ENCODE peak calls at places on chromosomes 3 and 15, in five cellular contexts. One of them, this sample, is unnamed.

GRCh38 chr3:49529567-49529966 is 24.7 kb upstream of the BSN start:
- DNase-seq in iPS DF 6.9: no peak
- DNase-seq in psoas muscle: no peak
- DNase-seq in adrenal gland: no peak
- DNase-seq in cardiac muscle cell: no peak
- DNase-seq in this sample: no peak

GRCh38 chr3:177934001-177934891 is 602.0 kb upstream of the KCNMB2 start:
- DNase-seq in cardiac muscle cell: peak
- DNase-seq in adrenal gland: peak
- DNase-seq in iPS DF 6.9: no peak
- DNase-seq in psoas muscle: peak
- DNase-seq in this sample: no peak

GRCh38 chr15:90735929-90736328 is 18.8 kb downstream of the BLM start:
- DNase-seq in psoas muscle: no peak
- DNase-seq in cardiac muscle cell: peak
- DNase-seq in iPS DF 6.9: no peak
- DNase-seq in adrenal gland: no peak
- DNase-seq in this sample: no peak

GRCh38 chr15:67824900-67825879 is at the start of gene SKOR1:
- DNase-seq in iPS DF 6.9: no peak
- DNase-seq in cardiac muscle cell: peak
- DNase-seq in adrenal gland: no peak
- DNase-seq in psoas muscle: no peak
- DNase-seq in this sample: peak

GRCh38 chr15:67543348-67543718 is 830 bp downstream of the MAP2K5 start:
- DNase-seq in iPS DF 6.9: no peak
- DNase-seq in adrenal gland: peak
- DNase-seq in psoas muscle: peak
- DNase-seq in cardiac muscle cell: no peak
- DNase-seq in this sample: no peak

GRCh38 chr3:38003371-38003816 is 12.8 kb downstream of the VILL start:
- DNase-seq in iPS DF 6.9: no peak
- DNase-seq in psoas muscle: peak
- DNase-seq in cardiac muscle cell: peak
- DNase-seq in adrenal gland: no peak
- DNase-seq in this sample: peak

GRCh38 chr3:126485956-126486884 is 10.5 kb upstream of the ZXDC start:
- DNase-seq in cardiac muscle cell: no peak
- DNase-seq in psoas muscle: no peak
- DNase-seq in iPS DF 6.9: no peak
- DNase-seq in adrenal gland: no peak
- DNase-seq in this sample: no peak

GRCh38 chr15:77064539-77065308 is 6.2 kb downstream of the TSPAN3 start:
- DNase-seq in cardiac muscle cell: no peak
- DNase-seq in iPS DF 6.9: no peak
- DNase-seq in psoas muscle: no peak
- DNase-seq in adrenal gland: no peak
- DNase-seq in this sample: no peak

GRCh38 chr3:148333091-148333490 is 364.6 kb upstream of the AGTR1 start:
- DNase-seq in psoas muscle: no peak
- DNase-seq in iPS DF 6.9: no peak
- DNase-seq in cardiac muscle cell: no peak
- DNase-seq in adrenal gland: no peak
- DNase-seq in this sample: no peak

GRCh38 chr3:73516656-73517055 is 108.1 kb downstream of the PDZRN3 start:
- DNase-seq in cardiac muscle cell: no peak
- DNase-seq in iPS DF 6.9: no peak
- DNase-seq in psoas muscle: no peak
- DNase-seq in adrenal gland: no peak
- DNase-seq in this sample: no peak

GRCh38 chr3:150376001-150376848 is 31.9 kb upstream of the TSC22D2 start:
- DNase-seq in cardiac muscle cell: peak
- DNase-seq in psoas muscle: no peak
- DNase-seq in iPS DF 6.9: no peak
- DNase-seq in adrenal gland: no peak
- DNase-seq in this sample: no peak

GRCh38 chr3:29555590-29555989 is 274.7 kb downstream of the RBMS3 start:
- DNase-seq in psoas muscle: no peak
- DNase-seq in iPS DF 6.9: no peak
- DNase-seq in cardiac muscle cell: peak
- DNase-seq in adrenal gland: no peak
- DNase-seq in this sample: no peak

GRCh38 chr15:28091313-28091712 is 7.8 kb downstream of the OCA2 start:
- DNase-seq in adrenal gland: no peak
- DNase-seq in psoas muscle: no peak
- DNase-seq in cardiac muscle cell: no peak
- DNase-seq in iPS DF 6.9: no peak
- DNase-seq in this sample: no peak

GRCh38 chr3:52770581-52771333 is at the start of gene NEK4:
- DNase-seq in cardiac muscle cell: peak
- DNase-seq in psoas muscle: peak
- DNase-seq in iPS DF 6.9: peak
- DNase-seq in adrenal gland: peak
- DNase-seq in this sample: peak

GRCh38 chr3:52769786-52770445 is 824 bp downstream of the NEK4 start:
- DNase-seq in adrenal gland: no peak
- DNase-seq in psoas muscle: no peak
- DNase-seq in iPS DF 6.9: no peak
- DNase-seq in cardiac muscle cell: peak
- DNase-seq in this sample: peak

GRCh38 chr3:52773361-52774065 is 2.8 kb upstream of the NEK4 start:
- DNase-seq in cardiac muscle cell: no peak
- DNase-seq in psoas muscle: no peak
- DNase-seq in adrenal gland: no peak
- DNase-seq in iPS DF 6.9: no peak
- DNase-seq in this sample: peak

GRCh38 chr3:52771334-52771681 is 568 bp upstream of the NEK4 start:
- DNase-seq in cardiac muscle cell: no peak
- DNase-seq in adrenal gland: no peak
- DNase-seq in iPS DF 6.9: no peak
- DNase-seq in psoas muscle: no peak
- DNase-seq in this sample: no peak

DNA sequence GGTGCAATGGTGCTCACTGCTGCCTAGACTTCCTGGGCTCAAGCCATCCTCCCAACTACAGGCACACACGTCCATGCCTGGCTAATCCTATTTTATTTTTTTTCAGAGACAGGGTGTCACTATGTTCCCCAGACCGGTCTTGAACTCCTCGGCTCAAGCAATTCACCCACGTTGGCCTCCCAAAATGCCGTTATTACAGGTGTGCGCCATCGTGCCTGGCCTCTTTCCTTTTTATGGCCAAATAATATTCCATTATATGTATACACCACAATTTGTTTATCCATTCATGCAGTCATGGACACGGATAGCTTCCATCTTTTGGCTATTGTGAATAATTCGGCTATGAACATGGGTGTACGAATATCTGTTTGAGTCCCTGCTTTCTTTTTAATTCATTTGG is 962 bp upstream of the NEK4 start:
- DNase-seq in adrenal gland: no peak
- DNase-seq in cardiac muscle cell: no peak
- DNase-seq in iPS DF 6.9: no peak
- DNase-seq in psoas muscle: no peak
- DNase-seq in this sample: peak
- H3K4me3 ChIP-seq in adrenal gland: no peak
- H3K4me3 ChIP-seq in cardiac muscle cell: no peak
- H3K4me3 ChIP-seq in iPS DF 6.9: no peak
- H3K4me3 ChIP-seq in psoas muscle: peak
- H3K4me3 ChIP-seq in this sample: peak

DNA sequence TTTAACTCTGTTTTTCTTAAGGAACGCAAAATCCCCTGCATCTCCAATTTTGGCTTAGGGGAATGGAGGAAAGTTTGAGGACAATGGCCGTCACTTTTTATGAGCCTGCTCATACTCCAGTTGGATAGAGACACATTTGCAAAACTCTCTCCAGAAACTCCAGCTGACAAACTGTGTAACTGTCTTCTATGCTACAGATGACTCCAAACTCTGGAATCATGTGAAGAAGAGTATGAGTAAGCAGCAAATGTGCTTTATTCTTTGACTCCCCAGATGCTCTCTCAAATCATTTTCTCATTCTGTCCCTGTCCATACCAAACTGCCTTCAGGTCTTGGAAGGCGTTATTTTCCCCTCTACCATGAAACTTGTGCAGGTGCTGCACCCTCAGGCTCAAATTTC is 226.5 kb upstream of the GPR149 start:
- DNase-seq in iPS DF 6.9: no peak
- DNase-seq in psoas muscle: no peak
- DNase-seq in adrenal gland: no peak
- DNase-seq in cardiac muscle cell: no peak
- DNase-seq in this sample: no peak
- H3K27ac ChIP-seq in iPS DF 6.9: no peak
- H3K27ac ChIP-seq in psoas muscle: no peak
- H3K27ac ChIP-seq in adrenal gland: no peak
- H3K27ac ChIP-seq in cardiac muscle cell: no peak
- H3K27ac ChIP-seq in this sample: no peak

GRCh38 chr3:113783463-113783862 is 36.6 kb downstream of the ATP6V1A start:
- DNase-seq in cardiac muscle cell: peak
- DNase-seq in adrenal gland: no peak
- DNase-seq in iPS DF 6.9: no peak
- DNase-seq in psoas muscle: no peak
- DNase-seq in this sample: no peak

GRCh38 chr3:113783980-113784379 is 37.1 kb downstream of the ATP6V1A start:
- DNase-seq in iPS DF 6.9: no peak
- DNase-seq in adrenal gland: no peak
- DNase-seq in psoas muscle: no peak
- DNase-seq in cardiac muscle cell: peak
- DNase-seq in this sample: no peak
- H3K4me3 ChIP-seq in iPS DF 6.9: no peak
- H3K4me3 ChIP-seq in adrenal gland: no peak
- H3K4me3 ChIP-seq in psoas muscle: no peak
- H3K4me3 ChIP-seq in cardiac muscle cell: no peak
- H3K4me3 ChIP-seq in this sample: no peak

GRCh38 chr15:101170568-101171350 is 81.1 kb downstream of the CHSY1 start:
- DNase-seq in cardiac muscle cell: peak
- DNase-seq in iPS DF 6.9: no peak
- DNase-seq in adrenal gland: no peak
- DNase-seq in psoas muscle: peak
- DNase-seq in this sample: no peak
- H3K27ac ChIP-seq in cardiac muscle cell: no peak
- H3K27ac ChIP-seq in iPS DF 6.9: no peak
- H3K27ac ChIP-seq in adrenal gland: no peak
- H3K27ac ChIP-seq in psoas muscle: peak
- H3K27ac ChIP-seq in this sample: peak

GRCh38 chr15:101193781-101194180 is 58.1 kb downstream of the CHSY1 start:
- DNase-seq in iPS DF 6.9: no peak
- DNase-seq in adrenal gland: no peak
- DNase-seq in psoas muscle: no peak
- DNase-seq in cardiac muscle cell: no peak
- DNase-seq in this sample: no peak
- H3K4me3 ChIP-seq in iPS DF 6.9: no peak
- H3K4me3 ChIP-seq in adrenal gland: no peak
- H3K4me3 ChIP-seq in psoas muscle: peak
- H3K4me3 ChIP-seq in cardiac muscle cell: no peak
- H3K4me3 ChIP-seq in this sample: peak

GRCh38 chr15:80834906-80835305 is 55.7 kb downstream of the CEMIP start:
- DNase-seq in psoas muscle: no peak
- DNase-seq in iPS DF 6.9: no peak
- DNase-seq in cardiac muscle cell: no peak
- DNase-seq in adrenal gland: no peak
- DNase-seq in this sample: no peak

GRCh38 chr15:80835338-80835737 is 56.2 kb downstream of the CEMIP start:
- DNase-seq in psoas muscle: no peak
- DNase-seq in cardiac muscle cell: no peak
- DNase-seq in adrenal gland: no peak
- DNase-seq in iPS DF 6.9: no peak
- DNase-seq in this sample: no peak

GRCh38 chr15:80836991-80837390 is 57.8 kb downstream of the CEMIP start:
- DNase-seq in adrenal gland: no peak
- DNase-seq in psoas muscle: no peak
- DNase-seq in iPS DF 6.9: no peak
- DNase-seq in cardiac muscle cell: no peak
- DNase-seq in this sample: no peak

GRCh38 chr15:80838012-80838411 is 58.8 kb downstream of the CEMIP start:
- DNase-seq in adrenal gland: no peak
- DNase-seq in iPS DF 6.9: no peak
- DNase-seq in cardiac muscle cell: no peak
- DNase-seq in psoas muscle: no peak
- DNase-seq in this sample: no peak

GRCh38 chr15:80836223-80836622 is 57.1 kb downstream of the CEMIP start:
- DNase-seq in psoas muscle: no peak
- DNase-seq in iPS DF 6.9: no peak
- DNase-seq in cardiac muscle cell: no peak
- DNase-seq in adrenal gland: no peak
- DNase-seq in this sample: no peak
- H3K27ac ChIP-seq in psoas muscle: no peak
- H3K27ac ChIP-seq in iPS DF 6.9: no peak
- H3K27ac ChIP-seq in cardiac muscle cell: no peak
- H3K27ac ChIP-seq in adrenal gland: no peak
- H3K27ac ChIP-seq in this sample: no peak

GRCh38 chr3:127794972-127795371 is 27.3 kb downstream of the MGLL start:
- DNase-seq in psoas muscle: no peak
- DNase-seq in cardiac muscle cell: no peak
- DNase-seq in iPS DF 6.9: no peak
- DNase-seq in adrenal gland: no peak
- DNase-seq in this sample: no peak

GRCh38 chr3:127796751-127797150 is 25.6 kb downstream of the MGLL start:
- DNase-seq in cardiac muscle cell: no peak
- DNase-seq in psoas muscle: no peak
- DNase-seq in iPS DF 6.9: no peak
- DNase-seq in adrenal gland: no peak
- DNase-seq in this sample: peak

GRCh38 chr3:127794402-127794801 is 27.9 kb downstream of the MGLL start:
- DNase-seq in cardiac muscle cell: no peak
- DNase-seq in adrenal gland: no peak
- DNase-seq in iPS DF 6.9: no peak
- DNase-seq in psoas muscle: no peak
- DNase-seq in this sample: no peak

GRCh38 chr3:127798716-127799115 is 23.6 kb downstream of the MGLL start:
- DNase-seq in psoas muscle: no peak
- DNase-seq in iPS DF 6.9: no peak
- DNase-seq in cardiac muscle cell: no peak
- DNase-seq in adrenal gland: no peak
- DNase-seq in this sample: peak

GRCh38 chr3:127796045-127796720 is 26.1 kb downstream of the MGLL start:
- DNase-seq in iPS DF 6.9: no peak
- DNase-seq in cardiac muscle cell: no peak
- DNase-seq in psoas muscle: no peak
- DNase-seq in adrenal gland: no peak
- DNase-seq in this sample: no peak
- H3K4me3 ChIP-seq in iPS DF 6.9: no peak
- H3K4me3 ChIP-seq in cardiac muscle cell: no peak
- H3K4me3 ChIP-seq in psoas muscle: no peak
- H3K4me3 ChIP-seq in adrenal gland: no peak
- H3K4me3 ChIP-seq in this sample: no peak

GRCh38 chr3:191328383-191328962 is 721 bp upstream of the CCDC50 start:
- DNase-seq in cardiac muscle cell: no peak
- DNase-seq in iPS DF 6.9: no peak
- DNase-seq in psoas muscle: no peak
- DNase-seq in adrenal gland: no peak
- DNase-seq in this sample: no peak
- H3K27ac ChIP-seq in cardiac muscle cell: peak
- H3K27ac ChIP-seq in iPS DF 6.9: no peak
- H3K27ac ChIP-seq in psoas muscle: peak
- H3K27ac ChIP-seq in adrenal gland: peak
- H3K27ac ChIP-seq in this sample: peak